ENCODE peak calls at places on chromosomes 3 and 15, in ten cellular contexts. Y is WTC11; L is NCI-H748 treated with DMSO at 0.1 percent for 48 hours; P is activated CD8-positive, alpha-beta T cell treated with anti-CD3 and anti-CD28 coated beads, Interleukin-2, amount 10 ng/mL, durations not matched to agents 7 days and 5 days; X is stimulated activated CD8-positive, alpha-beta memory T cell treated with anti-CD3 and anti-CD28 coated beads, Interleukin-15, amount 100 ng/mL, for 24 hours; I is central memory CD4-positive, alpha-beta T cell; H is mesenteric fat pad; G is PC-3; Q is cardiac muscle cell; M is astrocyte of the spinal cord. A is an unnamed sample.

GRCh38 chr15:70490148-70490837 is 273.1 kb downstream of the UACA start:
- DNase-seq in M (no peak), I (no peak), L (no peak), G (no peak), Q (no peak), Y (no peak), H (no peak), P (no peak), X (no peak), A (no peak)

GRCh38 chr3:157354722-157355121 is 81.9 kb upstream of the PTX3 start:
- DNase-seq in Y (peak), M (peak), X (no peak), H (no peak), P (no peak), I (no peak), Q (peak), G (peak), L (no peak), A (peak)

GRCh38 chr15:66864086-66864830 is 162.2 kb downstream of the SMAD6 start:
- DNase-seq in P (no peak), H (peak), I (no peak), M (no peak), Q (no peak), G (no peak), L (no peak), X (no peak), Y (no peak), A (no peak)

GRCh38 chr3:143601738-143602480 is 246.4 kb downstream of the SLC9A9 start:
- DNase-seq in G (peak), P (no peak), L (no peak), Y (no peak), I (no peak), M (peak), Q (no peak), H (no peak), X (no peak), A (peak)

GRCh38 chr3:177448987-177449975 is 252.0 kb upstream of the TBL1XR1 start:
- DNase-seq in L (no peak), Y (no peak), Q (no peak), I (peak), P (no peak), M (peak), H (no peak), G (no peak), X (no peak), A (peak)

GRCh38 chr15:64216722-64217428 is 54.1 kb upstream of the PPIB start:
- DNase-seq in H (no peak), M (no peak), Y (no peak), X (no peak), L (peak), P (no peak), G (no peak), Q (peak), I (no peak), A (no peak)

GRCh38 chr15:44034334-44034733 is 160.7 kb downstream of the FRMD5 start:
- DNase-seq in H (no peak), P (no peak), G (no peak), Y (no peak), X (no peak), Q (no peak), I (no peak), M (no peak), L (no peak), A (no peak)

GRCh38 chr15:75177360-75178071 is 24.2 kb upstream of the C15orf39 start:
- DNase-seq in H (no peak), G (no peak), I (no peak), L (no peak), Y (no peak), P (no peak), M (no peak), Q (no peak), X (no peak), A (no peak)

GRCh38 chr3:135148431-135148830 is 353.4 kb downstream of the EPHB1 start:
- DNase-seq in H (no peak), M (no peak), G (no peak), Q (no peak), I (no peak), X (no peak), Y (no peak), P (no peak), L (no peak), A (no peak)

GRCh38 chr15:65954289-65954741 is 85.0 kb downstream of the RAB11A start:
- DNase-seq in L (no peak), P (no peak), I (no peak), H (no peak), Q (no peak), Y (peak), M (peak), X (no peak), G (peak), A (peak)

GRCh38 chr3:122941233-122942206 is 86.0 kb downstream of the SEMA5B start:
- DNase-seq in G (no peak), H (no peak), P (peak), I (peak), L (no peak), X (no peak), Y (no peak), M (no peak), Q (no peak), A (peak)

GRCh38 chr3:9732753-9733115 is 1.2 kb downstream of the BRPF1 start:
- DNase-seq in P (no peak), H (no peak), L (no peak), Y (no peak), X (no peak), M (no peak), Q (no peak), I (no peak), G (no peak), A (peak)

GRCh38 chr15:61327019-61327631 is 98.0 kb upstream of the RORA start:
- DNase-seq in X (no peak), P (no peak), H (no peak), Y (no peak), G (no peak), L (peak), Q (no peak), I (no peak), M (no peak), A (no peak)

GRCh38 chr3:53269888-53270880 is 14.4 kb upstream of the TKT start:
- DNase-seq in P (no peak), H (peak), Q (peak), L (peak), M (peak), X (no peak), Y (peak), G (peak), I (no peak), A (peak)

GRCh38 chr3:38564631-38565338 is 68.6 kb downstream of the EXOG start:
- DNase-seq in Q (no peak), L (no peak), M (no peak), Y (no peak), P (no peak), I (no peak), G (no peak), X (no peak), H (peak), A (no peak)

GRCh38 chr3:17044844-17045243 is 160.1 kb downstream of the PLCL2 start:
- DNase-seq in Y (no peak), P (no peak), I (no peak), G (no peak), Q (no peak), X (no peak), L (no peak), H (no peak), M (no peak), A (no peak)

GRCh38 chr3:49454898-49455681 is 15.0 kb upstream of the DAG1 start:
- DNase-seq in Y (no peak), P (no peak), L (no peak), I (no peak), G (no peak), X (no peak), Q (no peak), M (no peak), H (no peak), A (no peak)

GRCh38 chr15:63544253-63545026 is 40.0 kb downstream of the USP3 start:
- DNase-seq in H (no peak), Y (no peak), Q (no peak), P (no peak), L (no peak), I (no peak), X (no peak), G (no peak), M (no peak), A (no peak)

GRCh38 chr3:43259626-43260025 is 26.7 kb upstream of the SNRK start:
- DNase-seq in L (no peak), X (no peak), I (no peak), M (no peak), H (no peak), Q (no peak), G (peak), P (peak), Y (no peak), A (peak)

GRCh38 chr15:19899021-19899824 is 642.4 kb downstream of the GOLGA6L6 start:
- DNase-seq in G (no peak), H (no peak), Y (no peak), I (no peak), L (no peak), Q (no peak), M (no peak), X (no peak), P (no peak), A (no peak)

GRCh38 chr3:125280966-125281365 is 68.4 kb upstream of the SLC12A8 start:
- DNase-seq in M (peak), Q (no peak), X (no peak), P (no peak), G (no peak), I (no peak), Y (no peak), H (no peak), L (no peak), A (peak)

GRCh38 chr3:10344147-10344943 is 23.4 kb upstream of the SEC13 start:
- DNase-seq in M (peak), P (peak), X (peak), G (peak), Y (peak), Q (peak), I (peak), L (peak), H (no peak), A (peak)

GRCh38 chr3:60160105-60160791 is 1091.0 kb downstream of the FHIT start:
- DNase-seq in Q (no peak), G (no peak), P (no peak), I (no peak), L (no peak), Y (no peak), H (no peak), X (no peak), M (no peak), A (no peak)

GRCh38 chr3:149519912-149520311 is 45.4 kb downstream of the TM4SF4 start:
- DNase-seq in L (no peak), I (no peak), G (no peak), Q (no peak), Y (no peak), H (no peak), M (no peak), P (no peak), X (no peak), A (no peak)

GRCh38 chr15:58513681-58514336 is 82.0 kb downstream of the LIPC start:
- DNase-seq in M (no peak), Q (no peak), Y (no peak), H (no peak), I (no peak), L (no peak), G (no peak), P (no peak), X (no peak), A (no peak)

GRCh38 chr3:72199530-72199929 is 414.6 kb upstream of the PROK2 start:
- DNase-seq in L (no peak), Q (no peak), P (no peak), H (no peak), X (no peak), M (no peak), G (no peak), Y (no peak), I (no peak), A (no peak)

GRCh38 chr15:58501636-58502178 is 69.9 kb downstream of the LIPC start:
- DNase-seq in G (no peak), P (no peak), H (no peak), I (no peak), Y (no peak), M (no peak), Q (no peak), L (no peak), X (no peak), A (no peak)

GRCh38 chr3:183122257-183122932 is 23.1 kb upstream of the MCCC1 start:
- DNase-seq in X (no peak), Q (peak), H (no peak), Y (no peak), P (no peak), L (peak), G (peak), I (peak), M (peak), A (peak)

GRCh38 chr3:100650651-100651611 is 41.5 kb downstream of the ADGRG7 start:
- DNase-seq in G (peak), Q (no peak), H (no peak), L (no peak), I (no peak), X (no peak), M (peak), P (peak), Y (no peak), A (peak)

GRCh38 chr3:129305592-129306091 is 27.0 kb downstream of the HMCES start:
- DNase-seq in M (peak), Y (peak), P (no peak), G (no peak), Q (peak), X (no peak), L (peak), H (peak), I (no peak), A (no peak)

GRCh38 chr3:127753338-127753737 is 69.0 kb downstream of the MGLL start:
- DNase-seq in I (no peak), P (no peak), Q (no peak), M (no peak), Y (no peak), L (no peak), H (no peak), G (no peak), X (no peak), A (no peak)

GRCh38 chr3:124772081-124772831 is 42.0 kb downstream of the UMPS start:
- DNase-seq in I (no peak), L (no peak), Q (peak), X (no peak), H (no peak), P (no peak), M (peak), Y (no peak), G (no peak), A (no peak)

GRCh38 chr15:25529774-25530173 is 91.0 kb upstream of the UBE3A start:
- DNase-seq in X (no peak), H (no peak), L (no peak), P (no peak), Q (no peak), I (no peak), Y (no peak), G (no peak), M (no peak), A (no peak)

A was measured in MCF 10A.